ENCODE peak calls at places on chromosome 9, in four cellular contexts. One of them, this sample, is unnamed.
A peak's percentile ranks its signal among the peaks of the same experiment; 100 is the strongest.

GRCh38 chr9:36839131-36839885 is 194.8 kb downstream of the PAX5 start:
- DNase-seq in heart left ventricle: no peak
- DNase-seq in WERI-Rb-1: no peak
- DNase-seq in hepatocyte: no peak
- DNase-seq in this sample: no peak

GRCh38 chr9:110807956-110808598 is 139.5 kb downstream of the MUSK start:
- DNase-seq in heart left ventricle: no peak
- DNase-seq in WERI-Rb-1: no peak
- DNase-seq in hepatocyte: no peak
- DNase-seq in this sample: no peak

GRCh38 chr9:107190031-107190935 is 92.8 kb upstream of the RAD23B start:
- DNase-seq in heart left ventricle: no peak
- DNase-seq in WERI-Rb-1: peak; percentile 30
- DNase-seq in hepatocyte: no peak
- DNase-seq in this sample: no peak

GRCh38 chr9:27117489-27118135 is 8.6 kb downstream of the TEK start:
- DNase-seq in heart left ventricle: peak; percentile 90
- DNase-seq in WERI-Rb-1: no peak
- DNase-seq in hepatocyte: peak; percentile 18
- DNase-seq in this sample: no peak

GRCh38 chr9:974064-974992 is 2.1 kb upstream of the DMRT3 start:
- DNase-seq in heart left ventricle: no peak
- DNase-seq in WERI-Rb-1: no peak
- DNase-seq in hepatocyte: no peak
- DNase-seq in this sample: no peak

GRCh38 chr9:110579763-110580255 is 268 bp upstream of the SVEP1 start:
- DNase-seq in heart left ventricle: peak; percentile 38
- DNase-seq in WERI-Rb-1: no peak
- DNase-seq in hepatocyte: peak; percentile 35
- DNase-seq in this sample: peak; percentile 11

GRCh38 chr9:75448955-75449354 is 360.6 kb downstream of the OSTF1 start:
- DNase-seq in heart left ventricle: no peak
- DNase-seq in WERI-Rb-1: no peak
- DNase-seq in hepatocyte: no peak
- DNase-seq in this sample: no peak

GRCh38 chr9:123543492-123543891 is 187.5 kb downstream of the CRB2 start:
- DNase-seq in heart left ventricle: no peak
- DNase-seq in WERI-Rb-1: no peak
- DNase-seq in hepatocyte: no peak
- DNase-seq in this sample: no peak

GRCh38 chr9:117365438-117365837 is 49.4 kb downstream of the ASTN2 start:
- DNase-seq in heart left ventricle: no peak
- DNase-seq in WERI-Rb-1: no peak
- DNase-seq in hepatocyte: no peak
- DNase-seq in this sample: no peak

GRCh38 chr9:77177894-77178794 is 810 bp downstream of the VPS13A start:
- DNase-seq in heart left ventricle: peak; percentile 39
- DNase-seq in WERI-Rb-1: peak; percentile 39
- DNase-seq in hepatocyte: peak; percentile 66
- DNase-seq in this sample: peak; percentile 46

GRCh38 chr9:5582835-5583195 is 46.1 kb upstream of the RIC1 start:
- DNase-seq in heart left ventricle: no peak
- DNase-seq in WERI-Rb-1: no peak
- DNase-seq in hepatocyte: no peak
- DNase-seq in this sample: no peak

GRCh38 chr9:95338243-95338642 is 20.7 kb upstream of the FANCC start:
- DNase-seq in heart left ventricle: no peak
- DNase-seq in WERI-Rb-1: no peak
- DNase-seq in hepatocyte: no peak
- DNase-seq in this sample: no peak

GRCh38 chr9:87605676-87606075 is 108.0 kb downstream of the DAPK1 start:
- DNase-seq in heart left ventricle: no peak
- DNase-seq in WERI-Rb-1: peak; percentile 67
- DNase-seq in hepatocyte: no peak
- DNase-seq in this sample: no peak

GRCh38 chr9:36250079-36250478 is 8.2 kb downstream of the GNE start:
- DNase-seq in heart left ventricle: no peak
- DNase-seq in WERI-Rb-1: no peak
- DNase-seq in hepatocyte: no peak
- DNase-seq in this sample: no peak

GRCh38 chr9:38301376-38302106 is 91.0 kb upstream of the ALDH1B1 start:
- DNase-seq in heart left ventricle: no peak
- DNase-seq in WERI-Rb-1: no peak
- DNase-seq in hepatocyte: no peak
- DNase-seq in this sample: no peak

GRCh38 chr9:38284768-38285080 is 107.8 kb upstream of the ALDH1B1 start:
- DNase-seq in heart left ventricle: no peak
- DNase-seq in WERI-Rb-1: no peak
- DNase-seq in hepatocyte: no peak
- DNase-seq in this sample: no peak

GRCh38 chr9:123380852-123381705 is 25.1 kb downstream of the CRB2 start:
- DNase-seq in heart left ventricle: no peak
- DNase-seq in WERI-Rb-1: no peak
- DNase-seq in hepatocyte: no peak
- DNase-seq in this sample: no peak

GRCh38 chr9:17556255-17556654 is 22.6 kb upstream of the SH3GL2 start:
- DNase-seq in heart left ventricle: no peak
- DNase-seq in WERI-Rb-1: no peak
- DNase-seq in hepatocyte: no peak
- DNase-seq in this sample: no peak

GRCh38 chr9:90853945-90854344 is 52.3 kb downstream of the SYK start:
- DNase-seq in heart left ventricle: no peak
- DNase-seq in WERI-Rb-1: no peak
- DNase-seq in hepatocyte: no peak
- DNase-seq in this sample: no peak

GRCh38 chr9:97547098-97547829 is 45.8 kb downstream of the TMOD1 start:
- DNase-seq in heart left ventricle: no peak
- DNase-seq in WERI-Rb-1: no peak
- DNase-seq in hepatocyte: no peak
- DNase-seq in this sample: no peak

GRCh38 chr9:87714819-87715218 is 11.1 kb upstream of the CTSL start:
- DNase-seq in heart left ventricle: peak; percentile 57
- DNase-seq in WERI-Rb-1: no peak
- DNase-seq in hepatocyte: peak; percentile 68
- DNase-seq in this sample: peak; percentile 66

GRCh38 chr9:112719292-112719691 is 1.4 kb upstream of the INIP start:
- DNase-seq in heart left ventricle: no peak
- DNase-seq in WERI-Rb-1: no peak
- DNase-seq in hepatocyte: no peak
- DNase-seq in this sample: no peak

GRCh38 chr9:88988796-88989641 is 2.2 kb upstream of the S1PR3 start:
- DNase-seq in heart left ventricle: no peak
- DNase-seq in WERI-Rb-1: no peak
- DNase-seq in hepatocyte: no peak
- DNase-seq in this sample: peak; percentile 13

GRCh38 chr9:20608582-20608981 is 13.7 kb downstream of the MLLT3 start:
- DNase-seq in heart left ventricle: no peak
- DNase-seq in WERI-Rb-1: no peak
- DNase-seq in hepatocyte: no peak
- DNase-seq in this sample: no peak

GRCh38 chr9:121499427-121500164 is at the start of gene GGTA1:
- DNase-seq in heart left ventricle: peak; percentile 72
- DNase-seq in WERI-Rb-1: peak; percentile 61
- DNase-seq in hepatocyte: peak; percentile 81
- DNase-seq in this sample: peak; percentile 73

GRCh38 chr9:12996971-12997370 is 222.2 kb downstream of the LURAP1L start:
- DNase-seq in heart left ventricle: no peak
- DNase-seq in WERI-Rb-1: no peak
- DNase-seq in hepatocyte: no peak
- DNase-seq in this sample: no peak

GRCh38 chr9:2403701-2404100 is 217.9 kb upstream of the VLDLR start:
- DNase-seq in heart left ventricle: no peak
- DNase-seq in WERI-Rb-1: no peak
- DNase-seq in hepatocyte: no peak
- DNase-seq in this sample: peak; percentile 22

GRCh38 chr9:5786370-5787127 is 46.4 kb downstream of the ERMP1 start:
- DNase-seq in heart left ventricle: no peak
- DNase-seq in WERI-Rb-1: no peak
- DNase-seq in hepatocyte: no peak
- DNase-seq in this sample: no peak

GRCh38 chr9:19174127-19174921 is 47.0 kb upstream of the PLIN2 start:
- DNase-seq in heart left ventricle: peak; percentile 84
- DNase-seq in WERI-Rb-1: peak; percentile 39
- DNase-seq in hepatocyte: peak; percentile 80
- DNase-seq in this sample: peak; percentile 95

GRCh38 chr9:114895605-114896004 is 34.8 kb downstream of the TNFSF8 start:
- DNase-seq in heart left ventricle: no peak
- DNase-seq in WERI-Rb-1: no peak
- DNase-seq in hepatocyte: no peak
- DNase-seq in this sample: no peak

GRCh38 chr9:135757356-135757755 is 55.4 kb downstream of the KCNT1 start:
- DNase-seq in heart left ventricle: no peak
- DNase-seq in WERI-Rb-1: no peak
- DNase-seq in hepatocyte: no peak
- DNase-seq in this sample: no peak

GRCh38 chr9:91734371-91734981 is 215.6 kb downstream of the ROR2 start:
- DNase-seq in heart left ventricle: peak; percentile 71
- DNase-seq in WERI-Rb-1: peak; percentile 81
- DNase-seq in hepatocyte: peak; percentile 76
- DNase-seq in this sample: peak; percentile 43

GRCh38 chr9:124358617-124359016 is 56.6 kb downstream of the PSMB7 start:
- DNase-seq in heart left ventricle: no peak
- DNase-seq in WERI-Rb-1: no peak
- DNase-seq in hepatocyte: no peak
- DNase-seq in this sample: no peak

GRCh38 chr9:129814432-129815223 is 9.3 kb downstream of the TOR1A start:
- DNase-seq in heart left ventricle: no peak
- DNase-seq in WERI-Rb-1: no peak
- DNase-seq in hepatocyte: no peak
- DNase-seq in this sample: no peak
- H3K36me3 ChIP-seq in heart left ventricle: peaks cover 73% of the 10 kb centered on the region
- H3K36me3 ChIP-seq in WERI-Rb-1: peaks cover 72% of the 10 kb centered on the region
- H3K36me3 ChIP-seq in hepatocyte: no peaks in the 10 kb centered on the region
- H3K36me3 ChIP-seq in this sample: peaks cover 37% of the 10 kb centered on the region

DNA sequence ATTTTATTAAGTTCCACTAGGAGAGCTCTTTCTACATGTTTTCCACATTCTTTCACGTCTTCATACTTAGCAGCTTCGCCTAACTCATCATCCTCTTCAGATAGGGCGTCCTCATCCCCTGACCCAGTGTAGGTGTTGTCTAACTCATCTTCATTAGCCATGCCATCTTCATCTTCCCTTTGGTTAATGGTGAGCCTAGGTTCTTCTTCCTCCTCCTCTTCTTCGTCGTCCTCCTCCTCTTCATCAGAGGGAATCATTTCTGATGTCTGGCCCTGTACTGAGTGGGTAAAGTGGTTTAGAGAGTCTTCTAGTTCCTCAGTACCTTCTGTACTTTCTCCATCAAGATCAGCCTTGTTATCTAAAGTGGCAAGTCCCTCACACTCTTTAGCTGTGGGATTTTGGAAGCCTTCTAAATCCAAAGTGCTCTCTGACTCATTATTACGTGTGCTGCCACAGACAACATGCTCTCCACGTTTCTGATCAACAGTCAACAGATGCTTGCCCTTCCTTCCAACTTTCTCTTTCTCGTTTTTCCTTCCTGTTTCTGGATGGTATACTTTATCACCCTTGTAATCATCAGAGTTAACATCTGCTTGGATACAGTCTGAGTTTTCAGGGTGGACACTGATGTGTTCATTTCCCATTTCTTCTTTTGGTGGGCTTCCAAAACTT is 31.1 kb downstream of the TUT7 start:
- DNase-seq in heart left ventricle: no peak
- DNase-seq in WERI-Rb-1: no peak
- DNase-seq in hepatocyte: no peak
- DNase-seq in this sample: no peak
- H3K36me3 ChIP-seq in heart left ventricle: peaks cover 92% of the 10 kb centered on the region
- H3K36me3 ChIP-seq in WERI-Rb-1: peaks cover 75% of the 10 kb centered on the region
- H3K36me3 ChIP-seq in hepatocyte: no peaks in the 10 kb centered on the region
- H3K36me3 ChIP-seq in this sample: peaks cover 42% of the 10 kb centered on the region

DNA sequence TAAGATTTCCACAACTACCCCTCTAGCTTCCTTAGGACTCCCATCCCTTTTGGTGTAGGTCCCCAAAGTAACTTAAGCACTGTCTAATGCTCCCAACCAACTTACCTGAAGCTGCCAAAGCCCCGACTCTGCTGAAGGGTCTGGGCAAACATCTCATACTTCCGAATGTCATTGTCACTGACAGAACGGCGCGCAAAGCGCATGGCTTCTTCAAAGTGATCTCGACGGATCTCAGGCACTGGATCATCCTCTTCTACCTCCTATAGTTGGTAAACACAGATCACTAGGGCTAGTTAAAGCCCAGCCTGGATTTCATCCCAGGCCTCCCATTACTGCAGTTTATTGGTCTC is 15.2 kb downstream of the VCP start:
- DNase-seq in heart left ventricle: no peak
- DNase-seq in WERI-Rb-1: no peak
- DNase-seq in hepatocyte: no peak
- DNase-seq in this sample: no peak
- H3K36me3 ChIP-seq in heart left ventricle: peaks cover 84% of the 10 kb centered on the region
- H3K36me3 ChIP-seq in WERI-Rb-1: peaks cover 78% of the 10 kb centered on the region
- H3K36me3 ChIP-seq in hepatocyte: peaks cover 6% of the 10 kb centered on the region
- H3K36me3 ChIP-seq in this sample: peaks cover 70% of the 10 kb centered on the region

DNA sequence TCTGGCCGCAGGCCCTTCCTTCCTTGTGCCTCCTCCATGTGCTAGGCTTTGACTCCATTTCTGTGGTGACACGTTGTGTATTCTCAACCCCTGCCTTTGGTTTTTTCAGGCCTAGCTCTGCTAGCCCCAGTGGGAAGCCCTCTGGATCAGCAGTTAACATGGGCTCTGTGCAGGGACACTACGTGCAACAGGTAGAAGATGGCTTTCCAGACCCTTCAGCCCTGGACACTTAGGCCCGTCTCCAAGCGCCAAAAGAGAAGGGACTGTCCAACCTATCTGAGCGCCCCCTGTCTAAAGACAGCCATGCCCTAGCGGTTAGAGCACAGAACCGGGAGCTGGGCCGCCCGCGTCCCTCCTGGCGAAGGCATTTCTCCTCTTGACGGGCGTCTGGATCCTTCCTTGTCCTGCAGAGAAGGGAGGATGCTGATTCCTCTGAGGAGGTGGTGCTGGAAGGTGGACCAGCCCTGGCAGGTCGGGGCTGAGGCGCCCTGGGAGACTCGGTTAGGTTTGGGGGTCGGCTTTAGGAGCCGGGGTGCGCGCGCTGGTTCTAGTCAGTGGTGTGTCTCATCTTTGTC is 8.3 kb upstream of the POMT1 start:
- DNase-seq in heart left ventricle: no peak
- DNase-seq in WERI-Rb-1: no peak
- DNase-seq in hepatocyte: no peak
- DNase-seq in this sample: no peak
- H3K36me3 ChIP-seq in heart left ventricle: peaks cover 99% of the 10 kb centered on the region
- H3K36me3 ChIP-seq in WERI-Rb-1: peaks cover 99% of the 10 kb centered on the region
- H3K36me3 ChIP-seq in hepatocyte: no peaks in the 10 kb centered on the region
- H3K36me3 ChIP-seq in this sample: peaks cover 93% of the 10 kb centered on the region

GRCh38 chr9:129923589-129923988 is 88.3 kb downstream of the USP20 start:
- DNase-seq in heart left ventricle: no peak
- DNase-seq in WERI-Rb-1: no peak
- DNase-seq in hepatocyte: no peak
- DNase-seq in this sample: no peak
- H3K36me3 ChIP-seq in heart left ventricle: peaks cover 44% of the 10 kb centered on the region
- H3K36me3 ChIP-seq in WERI-Rb-1: peaks cover 52% of the 10 kb centered on the region
- H3K36me3 ChIP-seq in hepatocyte: peaks cover 2% of the 10 kb centered on the region
- H3K36me3 ChIP-seq in this sample: peaks cover 2% of the 10 kb centered on the region